ENCODE peak calls at places on chromosomes 12 and 14, in eight cellular contexts. O, R, D, E, I, J, H and F are unnamed samples.

GRCh38 chr14:36301159-36301558 is 19.3 kb downstream of the MBIP start:
- DNase-seq in O (no peak), R (no peak), D (no peak), E (no peak), I (no peak), J (no peak), H (no peak), F (no peak)

GRCh38 chr14:99945732-99946651 is 119.2 kb upstream of the EVL start:
- DNase-seq in O (no peak), R (no peak), D (no peak), E (no peak), I (no peak), J (peak), H (peak), F (no peak)

GRCh38 chr12:12442548-12443071 is 85.7 kb downstream of the BORCS5 start:
- DNase-seq in O (peak), R (no peak), D (no peak), E (no peak), I (no peak), J (no peak), H (no peak), F (no peak)

GRCh38 chr12:71157601-71158233 is at the start of gene TSPAN8:
- DNase-seq in O (no peak), R (peak), D (no peak), E (no peak), I (no peak), J (peak), H (no peak), F (no peak)

GRCh38 chr12:53298154-53298553 is 1.3 kb upstream of the MYG1 start:
- DNase-seq in O (peak), R (no peak), D (no peak), E (no peak), I (no peak), J (no peak), H (no peak), F (peak)

GRCh38 chr14:47948981-47949380 is 273.6 kb upstream of the MDGA2 start:
- DNase-seq in O (no peak), R (no peak), D (no peak), E (no peak), I (no peak), J (peak), H (no peak), F (no peak)

GRCh38 chr14:74893614-74894091 is 11.9 kb downstream of the DLST start:
- DNase-seq in O (no peak), R (no peak), D (no peak), E (no peak), I (no peak), J (no peak), H (no peak), F (no peak)

GRCh38 chr12:40921563-40922163 is 229.4 kb downstream of the CNTN1 start:
- DNase-seq in O (peak), R (peak), D (no peak), E (no peak), I (no peak), J (peak), H (no peak), F (peak)

GRCh38 chr14:36646664-36647416 is 14.8 kb upstream of the PAX9 start:
- DNase-seq in O (no peak), R (no peak), D (no peak), E (no peak), I (no peak), J (no peak), H (no peak), F (no peak)